ENCODE peak calls at places on chromosomes 2 and 18, in seven cellular contexts. One of them, this sample, is unnamed.
A peak's percentile ranks its signal among the peaks of the same experiment; 100 is the strongest.

GRCh38 chr2:204947448-204947847 is 402.2 kb downstream of the PARD3B start:
- DNase-seq in upper lobe of right lung: no peak
- DNase-seq in endothelial cell of umbilical vein: no peak
- DNase-seq in natural killer cell: no peak
- DNase-seq in spleen: no peak
- DNase-seq in pancreas: no peak
- DNase-seq in progenitor cell of endocrine pancreas: no peak
- DNase-seq in this sample: no peak

GRCh38 chr2:88838165-88838635 is 146.7 kb downstream of the RPIA start:
- DNase-seq in pancreas: no peak
- DNase-seq in endothelial cell of umbilical vein: no peak
- DNase-seq in natural killer cell: no peak
- DNase-seq in upper lobe of right lung: no peak
- DNase-seq in spleen: peak; percentile 80
- DNase-seq in progenitor cell of endocrine pancreas: no peak
- DNase-seq in this sample: no peak

GRCh38 chr2:191601060-191601459 is 76.9 kb upstream of the NABP1 start:
- DNase-seq in pancreas: no peak
- DNase-seq in spleen: no peak
- DNase-seq in natural killer cell: no peak
- DNase-seq in endothelial cell of umbilical vein: no peak
- DNase-seq in progenitor cell of endocrine pancreas: no peak
- DNase-seq in upper lobe of right lung: peak; percentile 70
- DNase-seq in this sample: no peak

GRCh38 chr2:118668431-118669424 is 178.7 kb downstream of the EN1 start:
- DNase-seq in endothelial cell of umbilical vein: no peak
- DNase-seq in pancreas: no peak
- DNase-seq in natural killer cell: no peak
- DNase-seq in progenitor cell of endocrine pancreas: no peak
- DNase-seq in spleen: no peak
- DNase-seq in upper lobe of right lung: no peak
- DNase-seq in this sample: no peak

GRCh38 chr2:43136862-43137261 is 89.5 kb downstream of the ZFP36L2 start:
- DNase-seq in pancreas: no peak
- DNase-seq in progenitor cell of endocrine pancreas: no peak
- DNase-seq in spleen: peak; percentile 87
- DNase-seq in endothelial cell of umbilical vein: no peak
- DNase-seq in natural killer cell: peak; percentile 61
- DNase-seq in upper lobe of right lung: no peak
- DNase-seq in this sample: peak; percentile 12

GRCh38 chr2:14998548-14998947 is 366.0 kb downstream of the LRATD1 start:
- DNase-seq in endothelial cell of umbilical vein: no peak
- DNase-seq in natural killer cell: no peak
- DNase-seq in spleen: no peak
- DNase-seq in progenitor cell of endocrine pancreas: no peak
- DNase-seq in pancreas: no peak
- DNase-seq in upper lobe of right lung: no peak
- DNase-seq in this sample: no peak

GRCh38 chr2:11104794-11105660 is 50.2 kb upstream of the SLC66A3 start:
- DNase-seq in upper lobe of right lung: peak; percentile 48
- DNase-seq in pancreas: no peak
- DNase-seq in progenitor cell of endocrine pancreas: no peak
- DNase-seq in endothelial cell of umbilical vein: no peak
- DNase-seq in spleen: no peak
- DNase-seq in natural killer cell: no peak
- DNase-seq in this sample: no peak

GRCh38 chr2:240250985-240251847 is 110.8 kb upstream of the OTOS start:
- DNase-seq in progenitor cell of endocrine pancreas: peak; percentile 9
- DNase-seq in natural killer cell: no peak
- DNase-seq in spleen: peak; percentile 84
- DNase-seq in endothelial cell of umbilical vein: peak; percentile 51
- DNase-seq in upper lobe of right lung: peak; percentile 92
- DNase-seq in pancreas: peak; percentile 96
- DNase-seq in this sample: peak; percentile 92

GRCh38 chr2:42314892-42315468 is 46.0 kb downstream of the COX7A2L start:
- DNase-seq in natural killer cell: no peak
- DNase-seq in upper lobe of right lung: no peak
- DNase-seq in pancreas: no peak
- DNase-seq in spleen: no peak
- DNase-seq in progenitor cell of endocrine pancreas: no peak
- DNase-seq in endothelial cell of umbilical vein: peak; percentile 69
- DNase-seq in this sample: no peak

GRCh38 chr2:180653481-180653880 is 326.9 kb upstream of the UBE2E3 start:
- DNase-seq in upper lobe of right lung: no peak
- DNase-seq in progenitor cell of endocrine pancreas: no peak
- DNase-seq in endothelial cell of umbilical vein: no peak
- DNase-seq in natural killer cell: no peak
- DNase-seq in pancreas: no peak
- DNase-seq in spleen: no peak
- DNase-seq in this sample: no peak

GRCh38 chr2:23589220-23589647 is 204.3 kb downstream of the KLHL29 start:
- DNase-seq in spleen: peak; percentile 53
- DNase-seq in natural killer cell: no peak
- DNase-seq in progenitor cell of endocrine pancreas: no peak
- DNase-seq in endothelial cell of umbilical vein: no peak
- DNase-seq in pancreas: no peak
- DNase-seq in upper lobe of right lung: no peak
- DNase-seq in this sample: peak; percentile 87

GRCh38 chr18:11544060-11544633 is 65.2 kb upstream of the SLC35G4 start:
- DNase-seq in spleen: no peak
- DNase-seq in pancreas: no peak
- DNase-seq in endothelial cell of umbilical vein: no peak
- DNase-seq in natural killer cell: no peak
- DNase-seq in progenitor cell of endocrine pancreas: no peak
- DNase-seq in upper lobe of right lung: no peak
- DNase-seq in this sample: no peak

GRCh38 chr2:66436546-66436945 is 1.6 kb downstream of the MEIS1 start:
- DNase-seq in pancreas: no peak
- DNase-seq in progenitor cell of endocrine pancreas: no peak
- DNase-seq in natural killer cell: no peak
- DNase-seq in spleen: no peak
- DNase-seq in upper lobe of right lung: no peak
- DNase-seq in endothelial cell of umbilical vein: no peak
- DNase-seq in this sample: no peak

GRCh38 chr2:38125830-38126229 is 49.9 kb upstream of the CYP1B1 start:
- DNase-seq in pancreas: no peak
- DNase-seq in progenitor cell of endocrine pancreas: no peak
- DNase-seq in natural killer cell: no peak
- DNase-seq in spleen: no peak
- DNase-seq in endothelial cell of umbilical vein: no peak
- DNase-seq in upper lobe of right lung: no peak
- DNase-seq in this sample: no peak

GRCh38 chr18:56799756-56800155 is 148.6 kb downstream of the WDR7 start:
- DNase-seq in spleen: no peak
- DNase-seq in natural killer cell: no peak
- DNase-seq in upper lobe of right lung: no peak
- DNase-seq in endothelial cell of umbilical vein: peak; percentile 70
- DNase-seq in progenitor cell of endocrine pancreas: no peak
- DNase-seq in pancreas: no peak
- DNase-seq in this sample: no peak

GRCh38 chr2:30955516-30956132 is 148.4 kb upstream of the CAPN13 start:
- DNase-seq in endothelial cell of umbilical vein: no peak
- DNase-seq in pancreas: no peak
- DNase-seq in spleen: peak; percentile 50
- DNase-seq in upper lobe of right lung: no peak
- DNase-seq in progenitor cell of endocrine pancreas: no peak
- DNase-seq in natural killer cell: no peak
- DNase-seq in this sample: no peak

GRCh38 chr2:190352668-190353536 is 9.5 kb downstream of the INPP1 start:
- DNase-seq in spleen: no peak
- DNase-seq in natural killer cell: no peak
- DNase-seq in pancreas: no peak
- DNase-seq in endothelial cell of umbilical vein: no peak
- DNase-seq in progenitor cell of endocrine pancreas: no peak
- DNase-seq in upper lobe of right lung: no peak
- DNase-seq in this sample: no peak

GRCh38 chr18:52254367-52254766 is 85.6 kb upstream of the DCC start:
- DNase-seq in endothelial cell of umbilical vein: no peak
- DNase-seq in upper lobe of right lung: no peak
- DNase-seq in spleen: no peak
- DNase-seq in pancreas: no peak
- DNase-seq in progenitor cell of endocrine pancreas: no peak
- DNase-seq in natural killer cell: no peak
- DNase-seq in this sample: no peak

DNA sequence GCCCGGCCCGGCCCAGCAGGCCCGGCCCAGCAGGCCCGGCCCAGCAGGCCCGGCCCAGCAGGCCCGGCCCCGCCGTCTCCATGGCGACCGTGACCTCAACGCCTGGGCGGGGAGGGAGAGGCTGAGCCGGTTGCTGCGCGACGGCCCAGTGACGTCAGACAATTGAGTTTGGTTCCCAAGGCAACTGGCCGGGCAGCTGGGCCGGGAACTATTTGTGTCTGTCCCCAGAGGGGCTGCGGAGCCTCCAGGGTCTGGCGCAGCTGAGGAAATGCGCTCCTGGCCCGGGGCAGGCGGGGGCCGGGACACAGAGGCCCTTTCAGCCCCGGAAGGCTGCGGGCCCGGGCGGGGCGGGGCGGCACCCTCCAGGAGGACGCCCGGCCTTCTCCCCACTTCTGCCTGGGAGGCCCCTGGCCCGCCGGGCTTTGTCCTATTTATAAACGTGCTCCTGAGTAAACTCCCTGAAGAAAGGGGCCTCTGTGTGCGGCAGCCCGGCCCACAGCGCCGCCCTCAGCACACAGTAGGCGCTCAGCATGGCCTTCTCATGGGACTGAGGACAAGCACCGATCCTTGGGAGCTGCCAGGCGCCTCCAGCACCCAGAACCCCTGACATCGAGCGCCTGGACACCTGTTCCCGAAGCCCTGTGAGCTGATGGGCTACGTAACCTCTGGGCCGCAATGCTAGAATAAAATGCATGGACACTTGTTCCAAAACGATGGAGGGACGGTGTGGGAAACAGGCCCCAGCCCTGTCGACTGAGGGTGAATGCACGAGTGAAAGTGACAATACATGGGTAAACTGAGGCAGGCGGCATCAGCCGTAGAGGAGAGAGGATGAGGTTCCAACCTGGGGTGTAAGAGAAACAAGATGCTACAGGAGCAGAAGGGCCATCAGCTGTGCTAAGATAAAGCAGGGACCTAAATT is 12.3 kb downstream of the TEX44 start:
- DNase-seq in natural killer cell: peak; percentile 99
- DNase-seq in upper lobe of right lung: peak; percentile 100
- DNase-seq in endothelial cell of umbilical vein: peak; percentile 98
- DNase-seq in spleen: peak; percentile 100
- DNase-seq in progenitor cell of endocrine pancreas: peak; percentile 98
- DNase-seq in pancreas: peak; percentile 100
- DNase-seq in this sample: peak; percentile 98
- TF ChIP-seq CTCF in natural killer cell: no peak
- TF ChIP-seq CTCF in upper lobe of right lung: no peak
- TF ChIP-seq CTCF in endothelial cell of umbilical vein: no peak
- TF ChIP-seq CTCF in spleen: peak; percentile 8
- TF ChIP-seq CTCF in progenitor cell of endocrine pancreas: no peak
- TF ChIP-seq CTCF in pancreas: no peak
- TF ChIP-seq CTCF in this sample: peak; percentile 41

DNA sequence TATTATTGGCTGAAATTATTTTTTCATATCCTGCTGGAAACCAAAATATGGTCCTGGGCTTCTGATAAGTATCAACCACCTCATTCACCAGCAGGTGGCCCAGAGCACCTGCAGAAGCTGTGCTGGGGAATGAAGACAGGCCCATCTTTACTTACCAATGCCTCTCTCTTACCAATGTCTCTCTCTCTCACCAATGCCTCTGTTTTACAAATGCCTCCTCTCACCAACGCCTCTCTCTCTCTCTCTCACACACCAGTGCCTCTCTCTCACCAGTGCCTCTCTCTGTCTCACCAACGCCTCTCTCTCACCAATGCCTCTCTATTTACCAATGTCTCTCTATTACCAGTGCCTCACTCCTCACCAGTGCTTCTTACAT is 2.3 kb upstream of the MAL start:
- DNase-seq in natural killer cell: no peak
- DNase-seq in progenitor cell of endocrine pancreas: no peak
- DNase-seq in endothelial cell of umbilical vein: no peak
- DNase-seq in spleen: no peak
- DNase-seq in pancreas: no peak
- DNase-seq in upper lobe of right lung: no peak
- DNase-seq in this sample: no peak
- TF ChIP-seq CTCF in natural killer cell: no peak
- TF ChIP-seq CTCF in progenitor cell of endocrine pancreas: peak; percentile 47
- TF ChIP-seq CTCF in endothelial cell of umbilical vein: no peak
- TF ChIP-seq CTCF in spleen: no peak
- TF ChIP-seq CTCF in pancreas: no peak
- TF ChIP-seq CTCF in upper lobe of right lung: peak; percentile 19
- TF ChIP-seq CTCF in this sample: no peak

GRCh38 chr2:218276986-218277755 is 6.9 kb downstream of the PNKD start:
- DNase-seq in endothelial cell of umbilical vein: no peak
- DNase-seq in pancreas: no peak
- DNase-seq in natural killer cell: no peak
- DNase-seq in spleen: peak; percentile 49
- DNase-seq in progenitor cell of endocrine pancreas: no peak
- DNase-seq in upper lobe of right lung: no peak
- DNase-seq in this sample: no peak
- TF ChIP-seq CTCF in endothelial cell of umbilical vein: no peak
- TF ChIP-seq CTCF in pancreas: no peak
- TF ChIP-seq CTCF in natural killer cell: no peak
- TF ChIP-seq CTCF in spleen: no peak
- TF ChIP-seq CTCF in progenitor cell of endocrine pancreas: peak; percentile 15
- TF ChIP-seq CTCF in upper lobe of right lung: no peak
- TF ChIP-seq CTCF in this sample: peak; percentile 24

GRCh38 chr18:61605376-61606067 is 272.3 kb downstream of the CDH20 start:
- DNase-seq in spleen: no peak
- DNase-seq in pancreas: no peak
- DNase-seq in upper lobe of right lung: no peak
- DNase-seq in progenitor cell of endocrine pancreas: no peak
- DNase-seq in endothelial cell of umbilical vein: no peak
- DNase-seq in natural killer cell: no peak
- DNase-seq in this sample: no peak

GRCh38 chr18:61606068-61606660 is 272.9 kb downstream of the CDH20 start:
- DNase-seq in natural killer cell: no peak
- DNase-seq in upper lobe of right lung: no peak
- DNase-seq in pancreas: no peak
- DNase-seq in progenitor cell of endocrine pancreas: no peak
- DNase-seq in spleen: no peak
- DNase-seq in endothelial cell of umbilical vein: no peak
- DNase-seq in this sample: no peak

GRCh38 chr18:61600422-61600821 is 267.2 kb downstream of the CDH20 start:
- DNase-seq in natural killer cell: no peak
- DNase-seq in upper lobe of right lung: no peak
- DNase-seq in progenitor cell of endocrine pancreas: no peak
- DNase-seq in endothelial cell of umbilical vein: no peak
- DNase-seq in pancreas: no peak
- DNase-seq in spleen: no peak
- DNase-seq in this sample: no peak

GRCh38 chr18:61606759-61607158 is 273.5 kb downstream of the CDH20 start:
- DNase-seq in upper lobe of right lung: peak; percentile 70
- DNase-seq in pancreas: peak; percentile 37
- DNase-seq in natural killer cell: no peak
- DNase-seq in endothelial cell of umbilical vein: peak; percentile 98
- DNase-seq in spleen: no peak
- DNase-seq in progenitor cell of endocrine pancreas: no peak
- DNase-seq in this sample: no peak

DNA sequence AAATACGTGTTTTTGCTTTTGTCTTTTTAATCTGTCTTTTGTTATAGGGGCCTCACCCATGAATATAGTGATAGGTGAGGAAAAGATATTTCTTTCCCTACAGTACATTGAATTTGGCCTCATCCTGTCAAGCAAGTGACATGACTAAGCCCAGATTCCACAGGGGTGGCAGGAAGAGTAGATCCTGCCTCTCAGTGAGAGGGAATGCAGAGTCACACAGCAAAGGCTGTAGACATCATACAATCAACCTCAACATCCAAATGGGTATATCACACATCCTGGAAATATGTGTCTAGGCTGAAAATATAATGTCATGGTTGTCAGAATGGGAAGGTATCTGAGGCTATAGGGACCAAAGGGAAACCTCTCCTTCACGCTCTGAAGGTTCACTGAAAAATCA is 269.6 kb downstream of the CDH20 start:
- DNase-seq in progenitor cell of endocrine pancreas: no peak
- DNase-seq in spleen: no peak
- DNase-seq in endothelial cell of umbilical vein: peak; percentile 32
- DNase-seq in natural killer cell: no peak
- DNase-seq in pancreas: no peak
- DNase-seq in upper lobe of right lung: no peak
- DNase-seq in this sample: no peak
- TF ChIP-seq CTCF in progenitor cell of endocrine pancreas: no peak
- TF ChIP-seq CTCF in spleen: no peak
- TF ChIP-seq CTCF in endothelial cell of umbilical vein: no peak
- TF ChIP-seq CTCF in natural killer cell: no peak
- TF ChIP-seq CTCF in pancreas: no peak
- TF ChIP-seq CTCF in upper lobe of right lung: no peak
- TF ChIP-seq CTCF in this sample: no peak